ENCODE peak calls at places on chromosomes 13 and 19, in ten cellular contexts. F is HCT116, H is A549, C is transverse colon, A is uterus, X is body of pancreas, L is endothelial cell of umbilical vein, N is suprapubic skin, V is right lobe of liver, W is tibial nerve. Q is an unnamed sample.

GRCh38 chr19:35731353-35731752 is 10.9 kb downstream of the IGFLR1 start:
- DNase-seq in F (no peak), C (no peak), X (no peak), H (no peak), A (no peak), N (no peak), L (no peak), W (no peak), V (no peak), Q (no peak)

GRCh38 chr13:98856983-98857382 is 104.5 kb upstream of the SLC15A1 start:
- DNase-seq in N (no peak), V (no peak), C (peak; percentile 62), L (peak; percentile 86), W (no peak), F (no peak), A (peak; percentile 53), H (no peak), X (peak; percentile 28), Q (peak; percentile 55)

GRCh38 chr13:94181461-94182107 is 297.9 kb downstream of the DCT start:
- DNase-seq in X (no peak), N (no peak), L (no peak), F (no peak), A (no peak), C (no peak), V (no peak), W (no peak), H (no peak), Q (no peak)

GRCh38 chr19:34505321-34506025 is 23.9 kb downstream of the WTIP start:
- DNase-seq in N (no peak), H (no peak), L (no peak), A (no peak), X (no peak), W (no peak), C (no peak), F (no peak), V (peak; percentile 43), Q (no peak)

GRCh38 chr13:110287031-110287828 is 19.7 kb downstream of the COL4A1 start:
- DNase-seq in H (no peak), X (no peak), L (no peak), N (no peak), F (no peak), V (no peak), W (no peak), C (no peak), A (no peak), Q (no peak)

GRCh38 chr19:42762782-42763181 is 2.7 kb downstream of the PSG8 start:
- DNase-seq in L (no peak), N (no peak), X (no peak), H (no peak), W (no peak), V (no peak), A (no peak), F (no peak), C (no peak), Q (no peak)

GRCh38 chr13:44936246-44936645 is 53.0 kb downstream of the NUFIP1 start:
- DNase-seq in A (no peak), C (no peak), X (no peak), L (no peak), W (no peak), V (no peak), H (no peak), N (no peak), F (no peak), Q (no peak)

GRCh38 chr19:8143041-8143440 is 6.4 kb downstream of the FBN3 start:
- DNase-seq in V (no peak), A (no peak), F (no peak), C (no peak), W (no peak), L (no peak), H (no peak), N (no peak), X (no peak), Q (no peak)

GRCh38 chr19:45676851-45677263 is 8.8 kb downstream of the GIPR start:
- DNase-seq in H (no peak), V (no peak), L (no peak), W (no peak), N (no peak), C (peak; percentile 56), X (peak; percentile 61), A (no peak), F (no peak), Q (peak; percentile 49)

GRCh38 chr13:65264066-65264465 is 1966.1 kb downstream of the PCDH9 start:
- DNase-seq in V (no peak), X (no peak), F (no peak), A (no peak), H (no peak), N (no peak), W (no peak), L (no peak), C (no peak), Q (no peak)

GRCh38 chr19:56094449-56094848 is 26.6 kb downstream of the ZNF787 start:
- DNase-seq in W (no peak), N (no peak), C (no peak), X (no peak), V (no peak), A (no peak), F (no peak), L (no peak), H (no peak), Q (no peak)

GRCh38 chr13:27375686-27376326 is 48.6 kb upstream of the GTF3A start:
- DNase-seq in A (peak; percentile 50), L (peak; percentile 42), X (peak; percentile 87), W (no peak), C (peak; percentile 72), H (peak; percentile 59), N (no peak), V (peak; percentile 76), F (peak; percentile 70), Q (peak; percentile 70)

GRCh38 chr19:48433337-48433736 is 12.4 kb upstream of the GRWD1 start:
- DNase-seq in V (no peak), W (no peak), H (no peak), X (no peak), C (no peak), A (no peak), F (no peak), N (no peak), L (no peak), Q (no peak)

GRCh38 chr13:72782717-72783116 is 784 bp downstream of the PIBF1 start:
- DNase-seq in W (no peak), V (no peak), H (peak; percentile 19), X (no peak), N (no peak), A (no peak), F (no peak), L (peak; percentile 54), C (no peak), Q (no peak)

GRCh38 chr13:98570929-98571372 is 6.0 kb downstream of the STK24 start:
- DNase-seq in C (peak; percentile 61), N (no peak), A (peak; percentile 34), H (no peak), V (no peak), X (peak; percentile 10), W (no peak), F (peak; percentile 83), L (peak; percentile 75), Q (peak; percentile 43)

GRCh38 chr13:97434417-97435296 is 688 bp downstream of the RAP2A start:
- DNase-seq in V (peak; percentile 54), W (peak; percentile 17), H (peak; percentile 31), F (no peak), A (peak; percentile 44), L (peak; percentile 59), N (peak; percentile 82), X (peak; percentile 44), C (peak; percentile 43), Q (peak; percentile 37)

GRCh38 chr19:48992571-48993174 is 436 bp downstream of the GYS1 start:
- DNase-seq in V (peak; percentile 61), H (no peak), L (no peak), N (peak; percentile 81), X (peak; percentile 34), F (no peak), C (no peak), A (no peak), W (no peak), Q (no peak)

DNA sequence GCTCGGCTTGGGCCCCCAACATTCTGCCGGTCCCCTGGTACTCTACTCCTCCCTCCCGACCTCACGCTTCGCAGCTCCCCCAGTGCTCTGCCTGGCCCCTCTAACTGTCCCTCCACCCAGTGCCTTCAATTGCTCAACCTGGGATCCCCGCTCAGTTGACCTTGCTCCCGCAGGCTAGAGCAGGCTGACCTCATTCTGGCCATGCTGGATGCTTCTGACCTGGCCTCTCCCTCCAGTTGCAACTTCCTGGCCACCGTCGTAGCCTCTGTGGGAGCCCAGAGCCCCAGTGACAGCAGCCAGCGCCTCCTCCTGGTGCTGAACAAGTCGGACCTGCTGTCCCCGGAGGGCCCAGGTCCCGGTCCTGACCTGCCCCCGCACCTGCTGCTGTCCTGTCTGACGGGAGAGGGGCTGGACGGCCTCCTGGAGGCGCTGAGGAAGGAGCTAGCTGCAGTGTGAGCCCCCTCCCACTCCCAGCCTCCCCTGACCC is 3.6 kb downstream of the GTPBP3 start:
- DNase-seq in N (no peak), L (no peak), W (no peak), X (no peak), H (no peak), V (peak; percentile 79), F (no peak), C (no peak), A (no peak), Q (no peak)
- TF ChIP-seq CTCF in N (no peak), L (no peak), W (no peak), X (no peak), H (no peak), V (no peak), F (peak; percentile 9), C (no peak), A (no peak), Q (no peak)

GRCh38 chr19:33080761-33081681 is at the start of gene GPATCH1:
- DNase-seq in F (peak; percentile 71), H (peak; percentile 96), N (peak; percentile 91), W (peak; percentile 77), A (peak; percentile 87), V (peak; percentile 93), X (peak; percentile 93), L (peak; percentile 87), C (peak; percentile 91), Q (peak; percentile 91)
- H3K4me1 ChIP-seq in F (peaks cover 60% of the 10 kb centered on the region), H (peaks cover 38% of the 10 kb centered on the region), N (peaks cover 18% of the 10 kb centered on the region), W (peaks cover 15% of the 10 kb centered on the region), A (no peaks in the 10 kb centered on the region), V (no peaks in the 10 kb centered on the region), X (peaks cover 10% of the 10 kb centered on the region), L (peaks cover 9% of the 10 kb centered on the region), C (peaks cover 23% of the 10 kb centered on the region), Q (peaks cover 12% of the 10 kb centered on the region)

GRCh38 chr19:50511069-50511822 is at the start of gene JOSD2:
- DNase-seq in L (peak; percentile 99), C (peak; percentile 98), A (peak; percentile 99), H (peak; percentile 100), V (peak; percentile 98), X (peak; percentile 99), W (peak; percentile 98), F (peak; percentile 99), N (peak; percentile 99), Q (peak; percentile 98)
- TF ChIP-seq POLR2A in L (peak; percentile 56), C (peak; percentile 67), A (peak; percentile 34), H (peak; percentile 65), V (peak; percentile 68), X (peak; percentile 5), W (peak; percentile 12), F (peak; percentile 31), N (no peak), Q (no peak)

DNA sequence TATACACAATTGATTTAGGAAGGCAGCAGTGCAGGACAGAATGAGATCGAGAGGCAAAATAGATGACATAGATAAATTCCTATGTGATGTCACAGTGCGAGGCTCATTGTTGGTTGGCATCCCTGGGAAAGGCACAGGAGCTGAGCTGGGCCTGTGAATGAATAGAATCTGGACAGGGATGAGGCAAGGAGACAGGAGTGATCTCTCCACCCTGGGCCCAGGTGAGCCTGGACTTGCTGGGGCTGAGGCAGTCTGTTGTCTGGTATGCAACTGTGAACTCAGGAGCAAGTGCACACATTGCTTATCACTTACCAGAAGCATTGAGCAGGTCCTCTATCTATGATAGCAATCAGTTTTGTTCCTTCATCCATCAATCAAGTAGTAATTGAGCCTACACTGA is 48.2 kb upstream of the ESD start:
- DNase-seq in X (no peak), H (no peak), C (no peak), V (no peak), W (no peak), N (no peak), A (no peak), L (no peak), F (no peak), Q (no peak)
- TF ChIP-seq CTCF in X (no peak), H (no peak), C (no peak), V (no peak), W (no peak), N (no peak), A (no peak), L (no peak), F (no peak), Q (no peak)